ENCODE peak calls at places on chromosome 22, in four cellular contexts. K is left lung, W is ovary, G is Peyer's patch. N is an unnamed sample.

GRCh38 chr22:32700186-32700882 is 101.2 kb upstream of the TIMP3 start:
- DNase-seq in G (no peak), K (no peak), W (no peak), N (no peak)

GRCh38 chr22:25153961-25154685 is 45.5 kb upstream of the CRYBB3 start:
- DNase-seq in W (no peak), G (no peak), K (no peak), N (no peak)

GRCh38 chr22:19750666-19751490 is 9.7 kb upstream of the TBX1 start:
- DNase-seq in G (no peak), K (no peak), W (no peak), N (no peak)

GRCh38 chr22:23804781-23805291 is 18.1 kb downstream of the SMARCB1 start:
- DNase-seq in G (no peak), W (no peak), K (no peak), N (no peak)

GRCh38 chr22:47129902-47130301 is 367.5 kb downstream of the TBC1D22A start:
- DNase-seq in G (no peak), W (no peak), K (peak; percentile 72), N (no peak)

GRCh38 chr22:19233189-19233661 is 54.7 kb upstream of the SLC25A1 start:
- DNase-seq in W (no peak), K (no peak), G (no peak), N (no peak)

GRCh38 chr22:20033045-20033706 is 12.3 kb downstream of the TANGO2 start:
- DNase-seq in W (no peak), G (no peak), K (no peak), N (no peak)

GRCh38 chr22:27823221-27823620 is 21.7 kb upstream of the MN1 start:
- DNase-seq in W (no peak), G (no peak), K (no peak), N (no peak)

GRCh38 chr22:42286205-42286604 is 15.8 kb upstream of the TCF20 start:
- DNase-seq in K (no peak), W (no peak), G (peak; percentile 54), N (no peak)

GRCh38 chr22:24997023-24997422 is 44.5 kb downstream of the KIAA1671 start:
- DNase-seq in K (no peak), G (no peak), W (no peak), N (no peak)

GRCh38 chr22:24101966-24102365 is 79.3 kb upstream of the SUSD2 start:
- DNase-seq in W (no peak), G (no peak), K (no peak), N (no peak)

GRCh38 chr22:43273902-43274484 is 69.2 kb downstream of the SCUBE1 start:
- DNase-seq in G (no peak), K (no peak), W (peak; percentile 62), N (no peak)

GRCh38 chr22:47175151-47175760 is 412.8 kb downstream of the TBC1D22A start:
- DNase-seq in W (peak; percentile 69), G (no peak), K (no peak), N (no peak)

GRCh38 chr22:42184852-42185251 is 54.2 kb upstream of the CYP2D6 start:
- DNase-seq in G (no peak), K (no peak), W (no peak), N (no peak)

GRCh38 chr22:44765571-44766285 is 13.4 kb downstream of the ARHGAP8 start:
- DNase-seq in W (no peak), K (peak; percentile 70), G (no peak), N (no peak)

GRCh38 chr22:45328822-45329535 is 19.2 kb downstream of the FAM118A start:
- DNase-seq in G (no peak), W (no peak), K (no peak), N (no peak)

GRCh38 chr22:42114721-42115120 is 15.9 kb downstream of the CYP2D6 start:
- DNase-seq in W (no peak), K (no peak), G (no peak), N (no peak)

GRCh38 chr22:19149962-19150361 is at the start of gene GSC2:
- DNase-seq in K (peak; percentile 50), G (no peak), W (no peak), N (no peak)

GRCh38 chr22:24975813-24976341 is 23.4 kb downstream of the KIAA1671 start:
- DNase-seq in W (peak; percentile 79), K (peak; percentile 36), G (no peak), N (no peak)

GRCh38 chr22:40875111-40875510 is 13.2 kb upstream of the DNAJB7 start:
- DNase-seq in G (no peak), K (no peak), W (no peak), N (no peak)

GRCh38 chr22:33895444-33895843 is 24.8 kb downstream of the LARGE1 start:
- DNase-seq in K (no peak), G (no peak), W (no peak), N (no peak)

GRCh38 chr22:46290843-46291785 is 5.6 kb upstream of the GTSE1 start:
- DNase-seq in W (no peak), K (no peak), G (no peak), N (no peak)

GRCh38 chr22:32904044-32904443 is 102.5 kb downstream of the TIMP3 start:
- DNase-seq in G (no peak), W (peak; percentile 45), K (no peak), N (no peak)

GRCh38 chr22:30523646-30524489 is 18.4 kb upstream of the SEC14L4 start:
- DNase-seq in G (no peak), W (no peak), K (no peak), N (no peak)

GRCh38 chr22:42608481-42609361 is 6.0 kb downstream of the POLDIP3 start:
- DNase-seq in W (no peak), K (peak; percentile 51), G (no peak), N (no peak)

GRCh38 chr22:24011735-24012068 is 598 bp downstream of the CABIN1 start:
- DNase-seq in K (peak; percentile 76), G (no peak), W (no peak), N (no peak)

GRCh38 chr22:25136953-25137576 is 62.6 kb upstream of the CRYBB3 start:
- DNase-seq in G (no peak), W (no peak), K (no peak), N (no peak)

GRCh38 chr22:30196867-30197336 is 49.7 kb downstream of the LIF start:
- DNase-seq in G (no peak), W (no peak), K (no peak), N (no peak)

GRCh38 chr22:49768961-49769690 is 58.5 kb downstream of the BRD1 start:
- DNase-seq in K (peak; percentile 68), G (no peak), W (peak; percentile 60), N (no peak)
- TF ChIP-seq CTCF in K (no peak), G (no peak), W (no peak), N (no peak)

GRCh38 chr22:35418726-35419125 is 18.8 kb downstream of the MCM5 start:
- DNase-seq in G (no peak), K (peak; percentile 10), W (no peak), N (no peak)

GRCh38 chr22:35419756-35420155 is 19.8 kb downstream of the MCM5 start:
- DNase-seq in G (no peak), K (peak; percentile 78), W (no peak), N (no peak)

GRCh38 chr22:35422145-35422544 is 22.2 kb downstream of the MCM5 start:
- DNase-seq in G (no peak), K (peak; percentile 31), W (no peak), N (no peak)

GRCh38 chr22:35422936-35423335 is 23.0 kb downstream of the MCM5 start:
- DNase-seq in W (no peak), G (no peak), K (peak; percentile 60), N (no peak)

GRCh38 chr22:35421121-35421520 is 21.2 kb downstream of the MCM5 start:
- DNase-seq in G (no peak), W (no peak), K (peak; percentile 20), N (no peak)
- TF ChIP-seq CTCF in G (no peak), W (no peak), K (no peak), N (no peak)

GRCh38 chr22:37763012-37763411 is 44.7 kb upstream of the GCAT start:
- DNase-seq in K (peak; percentile 58), W (no peak), G (no peak), N (no peak)

GRCh38 chr22:37763652-37764051 is 44.1 kb upstream of the GCAT start:
- DNase-seq in K (peak; percentile 54), W (no peak), G (no peak), N (no peak)

GRCh38 chr22:37765953-37766566 is 41.7 kb upstream of the GCAT start:
- DNase-seq in G (no peak), W (no peak), K (no peak), N (no peak)

GRCh38 chr22:37765498-37765897 is 42.2 kb upstream of the GCAT start:
- DNase-seq in W (no peak), G (no peak), K (peak; percentile 67), N (no peak)

DNA sequence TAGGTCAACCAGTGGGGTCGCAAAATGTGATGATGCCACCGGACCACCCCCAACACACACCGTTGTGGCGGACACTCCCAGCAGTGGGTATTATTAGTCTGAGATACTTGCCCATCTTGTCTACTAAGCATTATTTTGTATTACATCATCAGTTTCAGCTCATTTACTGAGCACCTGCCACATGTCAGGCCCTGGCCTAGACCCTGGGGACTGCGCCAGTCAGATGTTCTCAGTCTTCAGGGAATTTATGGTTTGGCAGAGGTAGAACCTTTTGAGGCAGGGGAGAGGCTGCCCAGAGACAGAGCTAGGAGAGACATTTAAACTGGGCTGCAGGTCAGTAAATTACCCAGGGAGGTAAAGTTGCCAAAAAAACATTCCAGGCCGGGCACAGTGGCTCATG is 43.1 kb upstream of the GCAT start:
- DNase-seq in W (no peak), G (no peak), K (no peak), N (no peak)
- TF ChIP-seq CTCF in W (no peak), G (no peak), K (no peak), N (no peak)

GRCh38 chr22:22702874-22703570 is 58.6 kb downstream of the GGTLC2 start:
- DNase-seq in G (peak; percentile 11), K (no peak), W (no peak), N (no peak)
- TF ChIP-seq CTCF in G (no peak), K (no peak), W (no peak), N (no peak)

GRCh38 chr22:17898375-17898774 is 124.1 kb upstream of the BID start:
- DNase-seq in W (no peak), G (no peak), K (no peak), N (no peak)

GRCh38 chr22:17893900-17894299 is 119.6 kb upstream of the BID start:
- DNase-seq in G (no peak), W (no peak), K (peak; percentile 14), N (no peak)

GRCh38 chr22:17897411-17897810 is 123.1 kb upstream of the BID start:
- DNase-seq in G (no peak), K (no peak), W (no peak), N (no peak)

GRCh38 chr22:17897864-17898263 is 123.6 kb upstream of the BID start:
- DNase-seq in G (no peak), W (no peak), K (no peak), N (no peak)

GRCh38 chr22:17896552-17896951 is 122.3 kb upstream of the BID start:
- DNase-seq in K (no peak), G (no peak), W (no peak), N (no peak)
- TF ChIP-seq CTCF in K (no peak), G (no peak), W (no peak), N (no peak)